ENCODE peak calls at places on chromosomes 3 and 15, in five cellular contexts. One of them, this sample, is unnamed.

GRCh38 chr15:77569647-77570186 is 63.0 kb downstream of the LINGO1 start:
- DNase-seq in HT1080: no peak
- DNase-seq in psoas muscle: no peak
- DNase-seq in HS-27A: no peak
- DNase-seq in neuronal stem cell: no peak
- DNase-seq in this sample: no peak

GRCh38 chr3:150414989-150415388 is 6.9 kb downstream of the TSC22D2 start:
- DNase-seq in neuronal stem cell: no peak
- DNase-seq in psoas muscle: no peak
- DNase-seq in HS-27A: no peak
- DNase-seq in HT1080: peak
- DNase-seq in this sample: no peak

GRCh38 chr3:47404955-47405790 is 24.4 kb downstream of the PTPN23 start:
- DNase-seq in HS-27A: no peak
- DNase-seq in HT1080: no peak
- DNase-seq in neuronal stem cell: no peak
- DNase-seq in psoas muscle: no peak
- DNase-seq in this sample: no peak

GRCh38 chr3:14133188-14133800 is 8.4 kb downstream of the TMEM43 start:
- DNase-seq in HT1080: no peak
- DNase-seq in neuronal stem cell: no peak
- DNase-seq in HS-27A: no peak
- DNase-seq in psoas muscle: no peak
- DNase-seq in this sample: no peak

GRCh38 chr3:140394488-140395133 is 283.3 kb upstream of the TRIM42 start:
- DNase-seq in psoas muscle: no peak
- DNase-seq in HT1080: no peak
- DNase-seq in HS-27A: no peak
- DNase-seq in neuronal stem cell: no peak
- DNase-seq in this sample: no peak

GRCh38 chr15:78087944-78088772 is 4.2 kb upstream of the SH2D7 start:
- DNase-seq in HS-27A: no peak
- DNase-seq in HT1080: no peak
- DNase-seq in neuronal stem cell: no peak
- DNase-seq in psoas muscle: no peak
- DNase-seq in this sample: no peak

GRCh38 chr3:13268961-13269391 is 151.1 kb downstream of the NUP210 start:
- DNase-seq in neuronal stem cell: no peak
- DNase-seq in HT1080: no peak
- DNase-seq in HS-27A: no peak
- DNase-seq in psoas muscle: peak
- DNase-seq in this sample: no peak

GRCh38 chr3:190424478-190425439 is 24.9 kb downstream of the TMEM207 start:
- DNase-seq in neuronal stem cell: peak
- DNase-seq in HT1080: peak
- DNase-seq in psoas muscle: peak
- DNase-seq in HS-27A: peak
- DNase-seq in this sample: peak

This sample was measured in NT2/D1.